ENCODE peak calls at places on chromosomes 7 and 10, in ten cellular contexts. One of them, this sample, is unnamed.

GRCh38 chr10:19629559-19629958 is 186.7 kb upstream of the PLXDC2 start:
- DNase-seq in left ventricle myocardium inferior: peak
- DNase-seq in germinal center: no peak
- DNase-seq in A172: no peak
- DNase-seq in heart right ventricle: peak
- DNase-seq in mucosa of gallbladder: peak
- DNase-seq in NCI-H345: no peak
- DNase-seq in T-helper 2 cell treated with Interferon-gamma antibody and Interleukin-4, amounts not matched to agents 5 μg/mL and 100 μg/mL, for 36 hours: no peak
- DNase-seq in NCI-H2081: no peak
- DNase-seq in stimulated activated CD8-positive, alpha-beta memory T cell treated with anti-CD3 and anti-CD28 coated beads, Interleukin-2, amount 100 ng/mL, for 1 hour: no peak
- DNase-seq in this sample: peak

GRCh38 chr7:102064361-102065025 is 222.2 kb upstream of the SH2B2 start:
- DNase-seq in mucosa of gallbladder: peak
- DNase-seq in A172: peak
- DNase-seq in germinal center: no peak
- DNase-seq in stimulated activated CD8-positive, alpha-beta memory T cell treated with anti-CD3 and anti-CD28 coated beads, Interleukin-2, amount 100 ng/mL, for 1 hour: no peak
- DNase-seq in heart right ventricle: peak
- DNase-seq in T-helper 2 cell treated with Interferon-gamma antibody and Interleukin-4, amounts not matched to agents 5 μg/mL and 100 μg/mL, for 36 hours: no peak
- DNase-seq in left ventricle myocardium inferior: peak
- DNase-seq in NCI-H345: no peak
- DNase-seq in NCI-H2081: no peak
- DNase-seq in this sample: no peak

GRCh38 chr10:46557319-46558140 is 1.1 kb upstream of the GPRIN2 start:
- DNase-seq in NCI-H345: no peak
- DNase-seq in NCI-H2081: no peak
- DNase-seq in mucosa of gallbladder: peak
- DNase-seq in germinal center: no peak
- DNase-seq in T-helper 2 cell treated with Interferon-gamma antibody and Interleukin-4, amounts not matched to agents 5 μg/mL and 100 μg/mL, for 36 hours: no peak
- DNase-seq in left ventricle myocardium inferior: peak
- DNase-seq in stimulated activated CD8-positive, alpha-beta memory T cell treated with anti-CD3 and anti-CD28 coated beads, Interleukin-2, amount 100 ng/mL, for 1 hour: no peak
- DNase-seq in heart right ventricle: no peak
- DNase-seq in A172: no peak
- DNase-seq in this sample: peak

GRCh38 chr10:59905066-59905734 is 1.2 kb downstream of the CCDC6 start:
- DNase-seq in left ventricle myocardium inferior: no peak
- DNase-seq in T-helper 2 cell treated with Interferon-gamma antibody and Interleukin-4, amounts not matched to agents 5 μg/mL and 100 μg/mL, for 36 hours: peak
- DNase-seq in A172: peak
- DNase-seq in heart right ventricle: peak
- DNase-seq in stimulated activated CD8-positive, alpha-beta memory T cell treated with anti-CD3 and anti-CD28 coated beads, Interleukin-2, amount 100 ng/mL, for 1 hour: no peak
- DNase-seq in NCI-H345: peak
- DNase-seq in NCI-H2081: peak
- DNase-seq in germinal center: peak
- DNase-seq in mucosa of gallbladder: no peak
- DNase-seq in this sample: no peak

GRCh38 chr7:80482938-80483337 is 28.9 kb downstream of the GNAT3 start:
- DNase-seq in left ventricle myocardium inferior: no peak
- DNase-seq in heart right ventricle: no peak
- DNase-seq in germinal center: no peak
- DNase-seq in NCI-H345: no peak
- DNase-seq in NCI-H2081: no peak
- DNase-seq in T-helper 2 cell treated with Interferon-gamma antibody and Interleukin-4, amounts not matched to agents 5 μg/mL and 100 μg/mL, for 36 hours: no peak
- DNase-seq in stimulated activated CD8-positive, alpha-beta memory T cell treated with anti-CD3 and anti-CD28 coated beads, Interleukin-2, amount 100 ng/mL, for 1 hour: no peak
- DNase-seq in mucosa of gallbladder: no peak
- DNase-seq in A172: no peak
- DNase-seq in this sample: no peak

GRCh38 chr7:125567686-125568085 is 638.1 kb upstream of the POT1 start:
- DNase-seq in stimulated activated CD8-positive, alpha-beta memory T cell treated with anti-CD3 and anti-CD28 coated beads, Interleukin-2, amount 100 ng/mL, for 1 hour: no peak
- DNase-seq in A172: no peak
- DNase-seq in heart right ventricle: no peak
- DNase-seq in mucosa of gallbladder: no peak
- DNase-seq in NCI-H2081: peak
- DNase-seq in T-helper 2 cell treated with Interferon-gamma antibody and Interleukin-4, amounts not matched to agents 5 μg/mL and 100 μg/mL, for 36 hours: no peak
- DNase-seq in left ventricle myocardium inferior: no peak
- DNase-seq in germinal center: no peak
- DNase-seq in NCI-H345: no peak
- DNase-seq in this sample: no peak

GRCh38 chr10:24433705-24434104 is 224.8 kb downstream of the KIAA1217 start:
- DNase-seq in T-helper 2 cell treated with Interferon-gamma antibody and Interleukin-4, amounts not matched to agents 5 μg/mL and 100 μg/mL, for 36 hours: no peak
- DNase-seq in A172: no peak
- DNase-seq in left ventricle myocardium inferior: no peak
- DNase-seq in germinal center: no peak
- DNase-seq in heart right ventricle: no peak
- DNase-seq in stimulated activated CD8-positive, alpha-beta memory T cell treated with anti-CD3 and anti-CD28 coated beads, Interleukin-2, amount 100 ng/mL, for 1 hour: no peak
- DNase-seq in NCI-H345: no peak
- DNase-seq in mucosa of gallbladder: no peak
- DNase-seq in NCI-H2081: no peak
- DNase-seq in this sample: no peak

GRCh38 chr7:45973725-45974532 is 52.9 kb upstream of the IGFBP3 start:
- DNase-seq in T-helper 2 cell treated with Interferon-gamma antibody and Interleukin-4, amounts not matched to agents 5 μg/mL and 100 μg/mL, for 36 hours: no peak
- DNase-seq in germinal center: no peak
- DNase-seq in mucosa of gallbladder: no peak
- DNase-seq in A172: peak
- DNase-seq in stimulated activated CD8-positive, alpha-beta memory T cell treated with anti-CD3 and anti-CD28 coated beads, Interleukin-2, amount 100 ng/mL, for 1 hour: no peak
- DNase-seq in left ventricle myocardium inferior: no peak
- DNase-seq in heart right ventricle: no peak
- DNase-seq in NCI-H2081: no peak
- DNase-seq in NCI-H345: no peak
- DNase-seq in this sample: no peak

GRCh38 chr7:79534128-79534527 is 80.7 kb upstream of the MAGI2 start:
- DNase-seq in NCI-H2081: no peak
- DNase-seq in heart right ventricle: no peak
- DNase-seq in T-helper 2 cell treated with Interferon-gamma antibody and Interleukin-4, amounts not matched to agents 5 μg/mL and 100 μg/mL, for 36 hours: no peak
- DNase-seq in germinal center: no peak
- DNase-seq in mucosa of gallbladder: no peak
- DNase-seq in left ventricle myocardium inferior: no peak
- DNase-seq in A172: no peak
- DNase-seq in stimulated activated CD8-positive, alpha-beta memory T cell treated with anti-CD3 and anti-CD28 coated beads, Interleukin-2, amount 100 ng/mL, for 1 hour: no peak
- DNase-seq in NCI-H345: no peak
- DNase-seq in this sample: no peak